ENCODE peak calls at places on chromosome 10, in six cellular contexts. One of them, this sample, is unnamed.

GRCh38 chr10:126349096-126349495 is 39.2 kb downstream of the ADAM12 start:
- DNase-seq in ureter: no peak
- DNase-seq in stimulated activated naive CD4-positive, alpha-beta T cell: no peak
- DNase-seq in activated CD4-positive, alpha-beta memory T cell treated with anti-CD3 and anti-CD28 coated beads, Interleukin-2, amount 10 ng/mL, durations not matched to agents 7 days and 5 days: no peak
- DNase-seq in frontal cortex: peak
- DNase-seq in M059J: no peak
- DNase-seq in this sample: no peak

GRCh38 chr10:58143944-58144343 is 123.8 kb downstream of the IPMK start:
- DNase-seq in stimulated activated naive CD4-positive, alpha-beta T cell: no peak
- DNase-seq in frontal cortex: no peak
- DNase-seq in activated CD4-positive, alpha-beta memory T cell treated with anti-CD3 and anti-CD28 coated beads, Interleukin-2, amount 10 ng/mL, durations not matched to agents 7 days and 5 days: peak
- DNase-seq in ureter: no peak
- DNase-seq in M059J: peak
- DNase-seq in this sample: no peak

GRCh38 chr10:113540845-113541553 is 11.9 kb upstream of the HABP2 start:
- DNase-seq in ureter: no peak
- DNase-seq in frontal cortex: no peak
- DNase-seq in stimulated activated naive CD4-positive, alpha-beta T cell: no peak
- DNase-seq in activated CD4-positive, alpha-beta memory T cell treated with anti-CD3 and anti-CD28 coated beads, Interleukin-2, amount 10 ng/mL, durations not matched to agents 7 days and 5 days: no peak
- DNase-seq in M059J: peak
- DNase-seq in this sample: no peak

GRCh38 chr10:73641272-73642060 is at the start of gene MYOZ1:
- DNase-seq in ureter: no peak
- DNase-seq in activated CD4-positive, alpha-beta memory T cell treated with anti-CD3 and anti-CD28 coated beads, Interleukin-2, amount 10 ng/mL, durations not matched to agents 7 days and 5 days: no peak
- DNase-seq in frontal cortex: no peak
- DNase-seq in M059J: peak
- DNase-seq in stimulated activated naive CD4-positive, alpha-beta T cell: no peak
- DNase-seq in this sample: peak

GRCh38 chr10:64444578-64444977 is 923.4 kb downstream of the REEP3 start:
- DNase-seq in activated CD4-positive, alpha-beta memory T cell treated with anti-CD3 and anti-CD28 coated beads, Interleukin-2, amount 10 ng/mL, durations not matched to agents 7 days and 5 days: no peak
- DNase-seq in frontal cortex: no peak
- DNase-seq in stimulated activated naive CD4-positive, alpha-beta T cell: no peak
- DNase-seq in M059J: no peak
- DNase-seq in ureter: no peak
- DNase-seq in this sample: no peak

GRCh38 chr10:99983280-99983988 is 26.3 kb downstream of the DNMBP start:
- DNase-seq in activated CD4-positive, alpha-beta memory T cell treated with anti-CD3 and anti-CD28 coated beads, Interleukin-2, amount 10 ng/mL, durations not matched to agents 7 days and 5 days: no peak
- DNase-seq in ureter: peak
- DNase-seq in stimulated activated naive CD4-positive, alpha-beta T cell: no peak
- DNase-seq in frontal cortex: no peak
- DNase-seq in M059J: no peak
- DNase-seq in this sample: no peak

GRCh38 chr10:97991875-97992274 is 38.5 kb downstream of the CRTAC1 start:
- DNase-seq in M059J: peak
- DNase-seq in stimulated activated naive CD4-positive, alpha-beta T cell: no peak
- DNase-seq in ureter: no peak
- DNase-seq in frontal cortex: no peak
- DNase-seq in activated CD4-positive, alpha-beta memory T cell treated with anti-CD3 and anti-CD28 coated beads, Interleukin-2, amount 10 ng/mL, durations not matched to agents 7 days and 5 days: no peak
- DNase-seq in this sample: peak

GRCh38 chr10:117955171-117955570 is 91.6 kb downstream of the RAB11FIP2 start:
- DNase-seq in ureter: no peak
- DNase-seq in activated CD4-positive, alpha-beta memory T cell treated with anti-CD3 and anti-CD28 coated beads, Interleukin-2, amount 10 ng/mL, durations not matched to agents 7 days and 5 days: no peak
- DNase-seq in frontal cortex: no peak
- DNase-seq in stimulated activated naive CD4-positive, alpha-beta T cell: no peak
- DNase-seq in M059J: no peak
- DNase-seq in this sample: no peak

GRCh38 chr10:90652519-90652918 is 205.3 kb downstream of the HTR7 start:
- DNase-seq in M059J: peak
- DNase-seq in frontal cortex: no peak
- DNase-seq in activated CD4-positive, alpha-beta memory T cell treated with anti-CD3 and anti-CD28 coated beads, Interleukin-2, amount 10 ng/mL, durations not matched to agents 7 days and 5 days: no peak
- DNase-seq in ureter: no peak
- DNase-seq in stimulated activated naive CD4-positive, alpha-beta T cell: no peak
- DNase-seq in this sample: peak

GRCh38 chr10:1408656-1409358 is 328.5 kb downstream of the ADARB2 start:
- DNase-seq in frontal cortex: no peak
- DNase-seq in stimulated activated naive CD4-positive, alpha-beta T cell: no peak
- DNase-seq in M059J: no peak
- DNase-seq in ureter: peak
- DNase-seq in activated CD4-positive, alpha-beta memory T cell treated with anti-CD3 and anti-CD28 coated beads, Interleukin-2, amount 10 ng/mL, durations not matched to agents 7 days and 5 days: peak
- DNase-seq in this sample: no peak

GRCh38 chr10:102435529-102436233 is 3.3 kb upstream of the CUEDC2 start:
- DNase-seq in stimulated activated naive CD4-positive, alpha-beta T cell: peak
- DNase-seq in ureter: no peak
- DNase-seq in activated CD4-positive, alpha-beta memory T cell treated with anti-CD3 and anti-CD28 coated beads, Interleukin-2, amount 10 ng/mL, durations not matched to agents 7 days and 5 days: peak
- DNase-seq in frontal cortex: no peak
- DNase-seq in M059J: no peak
- DNase-seq in this sample: no peak

GRCh38 chr10:122252805-122253204 is 18.3 kb upstream of the BTBD16 start:
- DNase-seq in frontal cortex: no peak
- DNase-seq in M059J: peak
- DNase-seq in stimulated activated naive CD4-positive, alpha-beta T cell: no peak
- DNase-seq in activated CD4-positive, alpha-beta memory T cell treated with anti-CD3 and anti-CD28 coated beads, Interleukin-2, amount 10 ng/mL, durations not matched to agents 7 days and 5 days: no peak
- DNase-seq in ureter: no peak
- DNase-seq in this sample: no peak

GRCh38 chr10:29896053-29896452 is 163.3 kb downstream of the JCAD start:
- DNase-seq in activated CD4-positive, alpha-beta memory T cell treated with anti-CD3 and anti-CD28 coated beads, Interleukin-2, amount 10 ng/mL, durations not matched to agents 7 days and 5 days: no peak
- DNase-seq in stimulated activated naive CD4-positive, alpha-beta T cell: no peak
- DNase-seq in frontal cortex: no peak
- DNase-seq in ureter: no peak
- DNase-seq in M059J: peak
- DNase-seq in this sample: no peak

This sample was measured in T47D.